ENCODE peak calls at places on chromosomes 11 and 22, in five cellular contexts. E, S, A, V and O are unnamed samples. For H3K27me3, the result is how much of the 10 kb centered on the place peaks cover.

GRCh38 chr11:28756977-28757376 is 648.8 kb downstream of the METTL15 start:
- DNase-seq in E (no peak), A (no peak), V (no peak), S (no peak), O (peak)

GRCh38 chr11:9057032-9057431 is 34.4 kb downstream of the SCUBE2 start:
- DNase-seq in S (no peak), E (no peak), A (no peak), V (no peak), O (no peak)

GRCh38 chr11:89235121-89235520 is 57.4 kb downstream of the TYR start:
- DNase-seq in A (no peak), E (no peak), V (no peak), S (no peak), O (no peak)

GRCh38 chr11:114057605-114058004 is 1.9 kb upstream of the ZBTB16 start:
- DNase-seq in A (no peak), E (no peak), S (peak), V (no peak), O (no peak)

GRCh38 chr11:50174189-50174588 is 141.5 kb downstream of the OR4C45 start:
- DNase-seq in A (no peak), E (no peak), V (no peak), S (no peak), O (peak)

GRCh38 chr11:111792955-111793500 is 26.8 kb upstream of the PPP2R1B start:
- DNase-seq in E (no peak), V (no peak), A (no peak), S (no peak), O (no peak)

GRCh38 chr11:45253640-45254039 is 32.5 kb downstream of the SYT13 start:
- DNase-seq in A (no peak), E (no peak), V (no peak), S (no peak), O (no peak)

GRCh38 chr11:113628912-113629311 is 77.2 kb downstream of the TMPRSS5 start:
- DNase-seq in A (no peak), V (no peak), S (no peak), E (peak), O (no peak)

GRCh38 chr11:110525883-110526282 is 96.1 kb downstream of the FDX1 start:
- DNase-seq in E (no peak), V (no peak), A (no peak), S (no peak), O (peak)

GRCh38 chr11:111539426-111540113 is 950 bp upstream of the LAYN start:
- DNase-seq in E (no peak), S (no peak), V (no peak), A (no peak), O (no peak)

GRCh38 chr22:25212337-25212736 is 7.1 kb upstream of the CRYBB2 start:
- DNase-seq in S (no peak), A (no peak), V (no peak), E (no peak), O (no peak)

GRCh38 chr11:14306481-14306880 is 52.5 kb downstream of the RRAS2 start:
- DNase-seq in V (no peak), A (no peak), S (no peak), E (no peak), O (no peak)

GRCh38 chr11:60482361-60482760 is 10.2 kb upstream of the MS4A12 start:
- DNase-seq in E (no peak), A (no peak), S (no peak), V (no peak), O (no peak)

GRCh38 chr11:106133529-106133928 is 56.1 kb downstream of the AASDHPPT start:
- DNase-seq in V (peak), S (no peak), E (no peak), A (no peak), O (peak)

GRCh38 chr11:33403344-33403743 is 146.2 kb downstream of the HIPK3 start:
- DNase-seq in S (no peak), A (no peak), E (no peak), V (no peak), O (no peak)

GRCh38 chr11:23789938-23790371 is 706.9 kb upstream of the LUZP2 start:
- DNase-seq in V (no peak), E (no peak), S (no peak), A (no peak), O (peak)

GRCh38 chr11:7019500-7020182 is 505 bp downstream of the ZNF214 start:
- DNase-seq in E (peak), V (peak), A (no peak), S (no peak), O (no peak)

GRCh38 chr22:46860562-46860961 is 98.1 kb downstream of the TBC1D22A start:
- DNase-seq in A (no peak), S (no peak), V (no peak), E (no peak), O (no peak)

GRCh38 chr11:70415642-70416395 is 17.5 kb downstream of the CTTN start:
- DNase-seq in A (no peak), S (no peak), V (no peak), E (no peak), O (no peak)

GRCh38 chr11:119051440-119052162 is 5.4 kb downstream of the HYOU1 start:
- DNase-seq in S (no peak), V (no peak), A (peak), E (no peak), O (no peak)

GRCh38 chr11:87083029-87083428 is 45.3 kb downstream of the TMEM135 start:
- DNase-seq in A (no peak), E (no peak), S (no peak), V (no peak), O (no peak)

GRCh38 chr11:8794677-8795103 is 112.1 kb downstream of the RPL27A start:
- DNase-seq in A (no peak), V (peak), E (peak), S (peak), O (no peak)

GRCh38 chr11:97742717-97743116 is 1278.0 kb upstream of the CNTN5 start:
- DNase-seq in E (no peak), S (no peak), V (no peak), A (no peak), O (no peak)

GRCh38 chr22:34019190-34019845 is 99.0 kb upstream of the LARGE1 start:
- DNase-seq in S (no peak), V (no peak), E (no peak), A (no peak), O (no peak)

GRCh38 chr22:20509344-20510047 is 2.1 kb downstream of the MED15 start:
- DNase-seq in S (peak), V (peak), E (no peak), A (peak), O (peak)

GRCh38 chr11:64359712-64360402 is 895 bp downstream of the RPS6KA4 start:
- DNase-seq in S (no peak), V (no peak), E (no peak), A (no peak), O (no peak)

GRCh38 chr11:31050061-31050790 is 319.3 kb downstream of the DCDC1 start:
- DNase-seq in A (no peak), S (no peak), E (no peak), V (peak), O (no peak)

GRCh38 chr11:86620796-86621575 is 51.4 kb downstream of the ME3 start:
- DNase-seq in E (no peak), V (no peak), S (no peak), A (no peak), O (no peak)

GRCh38 chr11:57515332-57516060 is at the start of gene SLC43A1:
- DNase-seq in S (no peak), A (peak), V (peak), E (peak), O (no peak)
- TF ChIP-seq CTCF in S (no peak), A (no peak), V (no peak), E (no peak), O (no peak)

DNA sequence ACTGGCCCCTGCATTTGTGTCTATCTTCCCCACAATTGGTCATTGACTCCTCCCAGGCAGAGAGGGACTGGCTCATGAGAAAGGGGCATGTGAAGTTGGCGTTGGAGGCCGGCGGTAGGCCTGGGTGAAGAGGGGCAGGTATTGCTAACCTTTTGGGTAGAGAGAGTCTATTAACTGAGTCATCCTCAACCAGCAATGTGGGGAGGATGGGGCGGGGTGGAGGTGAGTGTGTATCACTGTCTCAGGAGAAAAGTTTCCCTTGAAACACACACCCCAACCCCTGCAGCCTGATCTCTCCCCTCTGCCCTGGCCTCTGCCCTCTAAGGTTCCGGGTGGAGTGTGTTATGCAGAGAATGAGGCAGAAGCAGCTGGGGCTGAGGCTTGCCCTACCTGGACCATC is 60.1 kb upstream of the PHF21B start:
- DNase-seq in V (no peak), A (no peak), E (no peak), S (no peak), O (peak)
- H3K27me3 ChIP-seq in V (under half), A (under half), E (under half), S (half or more), O (under half)

DNA sequence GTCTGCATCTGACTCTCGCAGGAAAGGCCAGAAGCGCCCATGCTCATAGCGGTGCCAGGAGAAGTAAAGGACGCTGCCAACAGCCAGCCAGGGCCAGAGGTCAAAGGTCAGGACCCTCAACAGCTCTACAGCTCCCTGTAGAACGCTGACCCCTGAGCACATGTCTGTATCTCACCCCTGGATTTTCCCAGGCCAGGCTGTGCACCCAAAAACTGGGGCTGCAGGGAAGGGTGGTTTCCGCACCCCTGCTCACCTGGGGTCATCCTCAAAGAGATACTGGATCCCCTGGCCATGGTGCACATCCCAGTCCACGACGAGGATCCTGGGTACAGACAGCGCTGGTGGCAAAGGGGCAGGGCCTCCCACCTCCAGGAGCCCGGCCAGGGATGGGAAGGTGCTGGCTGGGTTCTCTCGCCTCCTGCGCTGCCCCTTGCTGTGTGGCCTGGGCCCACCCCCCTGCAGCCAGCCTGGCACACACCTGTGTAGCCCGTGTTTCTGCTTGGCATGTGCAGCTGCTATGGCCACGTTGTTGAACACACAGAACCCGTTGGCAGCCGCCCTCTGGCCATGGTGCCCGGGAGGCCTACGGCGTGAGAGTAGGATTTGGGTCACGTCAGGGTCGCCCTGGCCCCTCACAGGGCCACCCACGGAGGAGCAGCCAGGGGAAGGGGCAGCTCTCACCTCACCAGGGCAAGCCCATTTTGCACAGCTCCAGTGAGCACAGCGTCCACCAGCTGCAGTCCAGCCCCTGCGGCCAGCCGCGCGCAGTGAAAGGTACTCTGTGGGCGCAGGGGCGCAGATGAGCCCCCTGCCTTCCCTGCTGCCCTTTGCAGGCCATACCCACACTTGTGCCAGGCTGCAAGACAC is 1.4 kb downstream of the HDAC10 start:
- DNase-seq in A (no peak), V (no peak), S (no peak), E (no peak), O (no peak)
- H3K4me3 ChIP-seq in A (peak), V (no peak), S (peak), E (peak), O (no peak)

GRCh38 chr11:43976863-43977262 is 34.4 kb downstream of the C11orf96 start:
- DNase-seq in S (no peak), E (no peak), A (no peak), V (no peak), O (no peak)

GRCh38 chr11:43969543-43969942 is 27.1 kb downstream of the C11orf96 start:
- DNase-seq in E (no peak), A (no peak), S (no peak), V (peak), O (no peak)

GRCh38 chr11:43975631-43976030 is 33.2 kb downstream of the C11orf96 start:
- DNase-seq in S (no peak), E (no peak), V (no peak), A (no peak), O (peak)

GRCh38 chr11:43972366-43972765 is 29.9 kb downstream of the C11orf96 start:
- DNase-seq in V (no peak), S (no peak), E (no peak), A (no peak), O (no peak)

GRCh38 chr11:43974830-43975229 is 32.4 kb downstream of the C11orf96 start:
- DNase-seq in V (no peak), E (no peak), S (no peak), A (no peak), O (no peak)
- TF ChIP-seq CTCF in V (no peak), E (no peak), S (no peak), A (no peak), O (no peak)